ENCODE peak calls at places on chromosomes 1 and 21, in four cellular contexts. Q is A549; L is activated naive CD8-positive, alpha-beta T cell treated with anti-CD3 and anti-CD28 coated beads, Interleukin-2, amount 50 U/mL, for 24 hours; W is left ventricle myocardium superior. O is an unnamed sample.

GRCh38 chr1:91696321-91696720 is 189.6 kb downstream of the TGFBR3 start:
- ATAC-seq in W (no peak), L (no peak), Q (no peak), O (no peak)

GRCh38 chr1:88892146-88892877 is 945 bp upstream of the GTF2B start:
- ATAC-seq in W (no peak), L (no peak), Q (peak), O (peak)

GRCh38 chr1:40267767-40268187 is 9.7 kb downstream of the ZMPSTE24 start:
- ATAC-seq in Q (no peak), W (peak), L (no peak), O (no peak)

GRCh38 chr1:101977266-101977665 is 19.5 kb downstream of the OLFM3 start:
- ATAC-seq in Q (no peak), W (no peak), L (no peak), O (no peak)

GRCh38 chr1:176051902-176052518 is 155.1 kb downstream of the COP1 start:
- ATAC-seq in W (no peak), L (no peak), Q (no peak), O (no peak)

GRCh38 chr1:5954964-5955363 is 37.3 kb downstream of the NPHP4 start:
- ATAC-seq in L (peak), Q (no peak), W (no peak), O (peak)

GRCh38 chr1:70468180-70468579 is 57.1 kb downstream of the CTH start:
- ATAC-seq in L (no peak), Q (no peak), W (no peak), O (no peak)

GRCh38 chr1:150066838-150067183 is 765 bp upstream of the VPS45 start:
- ATAC-seq in Q (peak), L (peak), W (peak), O (peak)

GRCh38 chr21:32298148-32298559 is 501 bp upstream of the MRAP start:
- ATAC-seq in W (peak), Q (no peak), L (no peak), O (no peak)

GRCh38 chr1:30868833-30869435 is 39.6 kb downstream of the SDC3 start:
- ATAC-seq in L (no peak), Q (no peak), W (no peak), O (peak)

GRCh38 chr1:54299037-54299436 is 99.1 kb downstream of the MRPL37 start:
- ATAC-seq in L (no peak), Q (no peak), W (peak), O (no peak)

GRCh38 chr1:226654508-226655124 is 84.5 kb downstream of the ITPKB start:
- ATAC-seq in W (no peak), L (no peak), Q (no peak), O (peak)

GRCh38 chr1:24501371-24502167 is 1.1 kb upstream of the RCAN3 start:
- ATAC-seq in L (no peak), W (no peak), Q (peak), O (peak)

GRCh38 chr1:24925082-24925779 is 4.8 kb downstream of the RUNX3 start:
- ATAC-seq in L (peak), Q (no peak), W (no peak), O (peak)

GRCh38 chr1:152410599-152410998 is 3.5 kb downstream of the CRNN start:
- ATAC-seq in L (no peak), Q (peak), W (no peak), O (no peak)

GRCh38 chr1:214581785-214582184 is 21.2 kb upstream of the CENPF start:
- ATAC-seq in W (no peak), L (peak), Q (peak), O (no peak)

GRCh38 chr1:152999818-153000217 is 1.7 kb upstream of the SPRR3 start:
- ATAC-seq in W (no peak), L (no peak), Q (no peak), O (no peak)

GRCh38 chr21:31364265-31364945 is 20.3 kb upstream of the TIAM1 start:
- ATAC-seq in W (no peak), L (peak), Q (no peak), O (no peak)

GRCh38 chr1:219324629-219325367 is 151.1 kb downstream of the LYPLAL1 start:
- ATAC-seq in Q (peak), W (no peak), L (peak), O (peak)

GRCh38 chr1:207097871-207098324 is 6.1 kb upstream of the C4BPA start:
- ATAC-seq in L (peak), Q (no peak), W (no peak), O (peak)

GRCh38 chr1:103363008-103363365 is 162.5 kb upstream of the RNPC3 start:
- ATAC-seq in L (no peak), W (no peak), Q (no peak), O (peak)

GRCh38 chr1:206471415-206471801 is 1.1 kb downstream of the IKBKE start:
- ATAC-seq in W (no peak), Q (no peak), L (peak), O (peak)

GRCh38 chr1:235424092-235424491 is 56.9 kb downstream of the TBCE start:
- ATAC-seq in L (no peak), W (no peak), Q (no peak), O (no peak)

GRCh38 chr1:206768472-206769330 is 1.9 kb upstream of the IL19 start:
- ATAC-seq in Q (no peak), L (no peak), W (no peak), O (no peak)

GRCh38 chr1:239337776-239338435 is 48.5 kb upstream of the CHRM3 start:
- ATAC-seq in L (no peak), Q (no peak), W (no peak), O (no peak)

GRCh38 chr1:12009318-12010001 is 9.8 kb upstream of the MIIP start:
- ATAC-seq in L (no peak), W (no peak), Q (no peak), O (no peak)

GRCh38 chr21:42079008-42079938 is 8.2 kb downstream of the UMODL1 start:
- ATAC-seq in L (no peak), Q (no peak), W (no peak), O (no peak)

GRCh38 chr1:203440780-203441179 is 34.8 kb upstream of the PRELP start:
- ATAC-seq in Q (peak), W (peak), L (no peak), O (no peak)

GRCh38 chr1:211610779-211611556 is 32.0 kb upstream of the SLC30A1 start:
- ATAC-seq in Q (no peak), W (peak), L (no peak), O (no peak)

GRCh38 chr1:23354260-23354659 is 10.2 kb upstream of the HNRNPR start:
- ATAC-seq in L (peak), W (no peak), Q (no peak), O (no peak)

GRCh38 chr21:35232545-35233176 is 183.6 kb upstream of the RUNX1 start:
- ATAC-seq in Q (no peak), W (no peak), L (no peak), O (no peak)

GRCh38 chr1:42587753-42588152 is 70.5 kb upstream of the PPIH start:
- ATAC-seq in W (no peak), L (no peak), Q (no peak), O (no peak)

GRCh38 chr1:93111065-93111464 is 32.0 kb downstream of the MTF2 start:
- ATAC-seq in Q (no peak), L (no peak), W (peak), O (no peak)